ENCODE peak calls at places on chromosomes 4 and X, in six cellular contexts. One of them, this sample, is unnamed.

GRCh38 chr4:153684182-153685073 is at the start of gene TLR2:
- DNase-seq in IMR-90: no peak
- DNase-seq in suprapubic skin: peak; percentile 82
- DNase-seq in tibial artery: peak; percentile 88
- DNase-seq in uterus: peak; percentile 40
- DNase-seq in BE2C: peak; percentile 16
- DNase-seq in this sample: peak; percentile 83

GRCh38 chr4:11397819-11398610 is 30.7 kb downstream of the HS3ST1 start:
- DNase-seq in IMR-90: no peak
- DNase-seq in suprapubic skin: no peak
- DNase-seq in tibial artery: no peak
- DNase-seq in uterus: no peak
- DNase-seq in BE2C: no peak
- DNase-seq in this sample: no peak

GRCh38 chrX:3651272-3651671 is 62.2 kb downstream of the PRKX start:
- DNase-seq in IMR-90: peak; percentile 49
- DNase-seq in suprapubic skin: no peak
- DNase-seq in tibial artery: no peak
- DNase-seq in uterus: no peak
- DNase-seq in BE2C: no peak
- DNase-seq in this sample: no peak

GRCh38 chrX:68929332-68930150 is 100.7 kb downstream of the EFNB1 start:
- DNase-seq in IMR-90: peak; percentile 85
- DNase-seq in suprapubic skin: no peak
- DNase-seq in tibial artery: no peak
- DNase-seq in uterus: peak; percentile 42
- DNase-seq in BE2C: peak; percentile 30
- DNase-seq in this sample: peak; percentile 62

GRCh38 chr4:3689576-3690551 is 76.3 kb upstream of the ADRA2C start:
- DNase-seq in IMR-90: no peak
- DNase-seq in suprapubic skin: peak; percentile 51
- DNase-seq in tibial artery: peak; percentile 65
- DNase-seq in uterus: no peak
- DNase-seq in BE2C: peak; percentile 10
- DNase-seq in this sample: no peak

GRCh38 chr4:89838005-89838404 is 1.0 kb upstream of the SNCA start:
- DNase-seq in IMR-90: no peak
- DNase-seq in suprapubic skin: no peak
- DNase-seq in tibial artery: no peak
- DNase-seq in uterus: no peak
- DNase-seq in BE2C: no peak
- DNase-seq in this sample: no peak

GRCh38 chrX:155055494-155055893 is 15.4 kb downstream of the CMC4 start:
- DNase-seq in IMR-90: no peak
- DNase-seq in suprapubic skin: no peak
- DNase-seq in tibial artery: no peak
- DNase-seq in uterus: no peak
- DNase-seq in BE2C: no peak
- DNase-seq in this sample: no peak

GRCh38 chrX:147891886-147892285 is 19.8 kb upstream of the FMR1 start:
- DNase-seq in IMR-90: peak; percentile 2
- DNase-seq in suprapubic skin: no peak
- DNase-seq in tibial artery: no peak
- DNase-seq in uterus: no peak
- DNase-seq in BE2C: no peak
- DNase-seq in this sample: no peak

GRCh38 chr4:6263541-6264540 is 5.8 kb upstream of the WFS1 start:
- DNase-seq in IMR-90: peak; percentile 63
- DNase-seq in suprapubic skin: no peak
- DNase-seq in tibial artery: no peak
- DNase-seq in uterus: no peak
- DNase-seq in BE2C: peak; percentile 72
- DNase-seq in this sample: peak; percentile 63

GRCh38 chr4:179285696-179286095 is 1843.5 kb upstream of the AGA start:
- DNase-seq in IMR-90: no peak
- DNase-seq in suprapubic skin: no peak
- DNase-seq in tibial artery: no peak
- DNase-seq in uterus: no peak
- DNase-seq in BE2C: no peak
- DNase-seq in this sample: no peak

GRCh38 chr4:1038948-1039492 is 27.6 kb downstream of the FGFRL1 start:
- DNase-seq in IMR-90: no peak
- DNase-seq in suprapubic skin: no peak
- DNase-seq in tibial artery: no peak
- DNase-seq in uterus: no peak
- DNase-seq in BE2C: no peak
- DNase-seq in this sample: no peak

DNA sequence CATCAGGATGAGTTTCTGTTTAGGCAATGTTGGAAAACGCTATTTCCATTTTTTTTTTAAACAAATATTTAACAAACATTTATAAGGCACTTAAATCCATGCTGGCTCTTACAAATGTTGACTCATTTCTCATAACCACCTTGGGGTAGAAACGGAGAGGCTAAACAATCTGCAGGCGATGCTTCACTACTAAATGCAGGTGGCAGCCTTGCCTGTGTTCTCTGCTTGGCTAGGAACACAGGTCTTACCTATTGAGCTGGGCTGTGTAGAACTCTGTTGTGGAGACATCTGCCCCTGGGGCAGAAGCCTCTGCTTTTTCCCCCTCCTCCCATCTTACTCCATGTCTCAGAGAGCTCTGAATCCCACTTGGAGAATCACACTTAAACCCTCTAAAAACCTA is 1.4 kb upstream of the CXCL1 start:
- DNase-seq in IMR-90: no peak
- DNase-seq in suprapubic skin: no peak
- DNase-seq in tibial artery: no peak
- DNase-seq in uterus: no peak
- DNase-seq in BE2C: no peak
- DNase-seq in this sample: no peak
- TF ChIP-seq CTCF in IMR-90: no peak
- TF ChIP-seq CTCF in suprapubic skin: no peak
- TF ChIP-seq CTCF in tibial artery: no peak
- TF ChIP-seq CTCF in uterus: no peak
- TF ChIP-seq CTCF in BE2C: no peak
- TF ChIP-seq CTCF in this sample: no peak

GRCh38 chrX:150696264-150696789 is 3.1 kb downstream of the MTMR1 start:
- DNase-seq in IMR-90: no peak
- DNase-seq in suprapubic skin: no peak
- DNase-seq in tibial artery: no peak
- DNase-seq in uterus: no peak
- DNase-seq in BE2C: no peak
- DNase-seq in this sample: no peak

GRCh38 chrX:150696836-150697235 is 3.6 kb downstream of the MTMR1 start:
- DNase-seq in IMR-90: no peak
- DNase-seq in suprapubic skin: no peak
- DNase-seq in tibial artery: no peak
- DNase-seq in uterus: no peak
- DNase-seq in BE2C: no peak
- DNase-seq in this sample: no peak

GRCh38 chrX:150694738-150695410 is 1.7 kb downstream of the MTMR1 start:
- DNase-seq in IMR-90: no peak
- DNase-seq in suprapubic skin: no peak
- DNase-seq in tibial artery: no peak
- DNase-seq in uterus: no peak
- DNase-seq in BE2C: no peak
- DNase-seq in this sample: no peak

GRCh38 chrX:150700107-150700506 is 6.9 kb downstream of the MTMR1 start:
- DNase-seq in IMR-90: no peak
- DNase-seq in suprapubic skin: no peak
- DNase-seq in tibial artery: no peak
- DNase-seq in uterus: no peak
- DNase-seq in BE2C: no peak
- DNase-seq in this sample: no peak

GRCh38 chrX:150697641-150698040 is 4.4 kb downstream of the MTMR1 start:
- DNase-seq in IMR-90: no peak
- DNase-seq in suprapubic skin: no peak
- DNase-seq in tibial artery: no peak
- DNase-seq in uterus: no peak
- DNase-seq in BE2C: no peak
- DNase-seq in this sample: no peak
- H3K4me3 ChIP-seq in IMR-90: no peak overlapping the region
- H3K4me3 ChIP-seq in suprapubic skin: no peak overlapping the region
- H3K4me3 ChIP-seq in tibial artery: no peak overlapping the region
- H3K4me3 ChIP-seq in uterus: no peak overlapping the region
- H3K4me3 ChIP-seq in BE2C: no peak overlapping the region
- H3K4me3 ChIP-seq in this sample: no peak overlapping the region

DNA sequence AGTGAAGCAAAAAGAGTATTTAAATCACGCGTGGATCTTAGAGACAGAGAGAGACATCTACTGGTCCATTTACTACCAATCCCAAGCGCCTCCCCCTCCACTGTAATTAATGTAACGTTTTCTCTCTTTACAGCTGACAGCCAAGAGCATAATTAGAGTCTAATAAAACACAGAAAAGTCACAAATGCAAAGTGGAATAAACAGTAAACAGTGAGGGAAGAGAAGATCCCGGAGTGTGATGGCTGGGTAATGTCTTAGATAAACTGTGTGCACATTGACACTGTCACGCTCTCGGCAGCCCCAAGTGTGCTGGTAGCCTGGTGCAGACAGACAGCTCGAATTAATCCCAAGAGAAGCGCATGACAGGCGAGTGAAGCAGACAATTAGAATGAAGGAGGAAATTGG is 100.3 kb downstream of the CXXC4 start:
- DNase-seq in IMR-90: no peak
- DNase-seq in suprapubic skin: no peak
- DNase-seq in tibial artery: no peak
- DNase-seq in uterus: no peak
- DNase-seq in BE2C: peak; percentile 55
- DNase-seq in this sample: no peak
- TF ChIP-seq CTCF in IMR-90: no peak
- TF ChIP-seq CTCF in suprapubic skin: no peak
- TF ChIP-seq CTCF in tibial artery: no peak
- TF ChIP-seq CTCF in uterus: no peak
- TF ChIP-seq CTCF in BE2C: no peak
- TF ChIP-seq CTCF in this sample: no peak

DNA sequence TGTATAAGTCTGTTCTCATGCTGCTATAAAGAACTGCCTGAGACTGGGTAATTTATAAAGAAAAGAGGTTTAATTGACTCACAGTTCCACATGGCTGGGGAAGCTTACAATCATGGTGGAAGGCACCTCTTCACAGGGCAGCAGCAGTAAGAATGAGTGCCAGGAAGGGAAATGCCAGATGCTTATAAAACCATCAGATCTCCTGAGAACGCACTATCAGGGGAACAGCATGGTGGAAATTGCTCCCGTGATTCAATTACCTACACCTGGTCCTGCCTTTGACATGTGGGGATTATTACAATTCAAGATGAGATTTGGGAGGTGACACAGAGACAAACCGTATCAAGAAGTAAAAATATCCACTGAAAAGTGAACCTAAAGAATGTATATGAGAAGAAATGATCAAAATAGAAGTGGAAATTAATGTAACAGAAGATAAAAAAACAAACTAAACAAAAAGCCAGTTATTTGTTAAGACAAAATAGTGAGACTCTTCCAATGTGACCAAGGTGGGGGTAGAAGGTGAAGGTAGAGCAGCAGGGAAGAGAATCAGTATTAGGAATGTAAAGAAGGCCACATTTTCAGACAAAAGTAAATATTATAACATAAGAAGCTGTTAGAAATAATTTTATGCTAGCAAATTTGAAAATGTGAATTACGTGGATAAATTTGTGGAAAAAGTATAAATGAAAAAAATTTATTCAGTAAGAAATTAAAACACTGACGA is 372.9 kb downstream of the NKX6-1 start:
- DNase-seq in IMR-90: no peak
- DNase-seq in suprapubic skin: no peak
- DNase-seq in tibial artery: no peak
- DNase-seq in uterus: no peak
- DNase-seq in BE2C: peak; percentile 67
- DNase-seq in this sample: no peak
- H3K4me3 ChIP-seq in IMR-90: no peak overlapping the region
- H3K4me3 ChIP-seq in suprapubic skin: no peak overlapping the region
- H3K4me3 ChIP-seq in tibial artery: no peak overlapping the region
- H3K4me3 ChIP-seq in uterus: no peak overlapping the region
- H3K4me3 ChIP-seq in BE2C: no peak overlapping the region
- H3K4me3 ChIP-seq in this sample: no peak overlapping the region

GRCh38 chr4:112516076-112516385 is at the start of gene NEUROG2:
- DNase-seq in IMR-90: no peak
- DNase-seq in suprapubic skin: no peak
- DNase-seq in tibial artery: no peak
- DNase-seq in uterus: no peak
- DNase-seq in BE2C: no peak
- DNase-seq in this sample: no peak

GRCh38 chr4:112516401-112517066 is 554 bp upstream of the NEUROG2 start:
- DNase-seq in IMR-90: no peak
- DNase-seq in suprapubic skin: no peak
- DNase-seq in tibial artery: no peak
- DNase-seq in uterus: no peak
- DNase-seq in BE2C: peak; percentile 63
- DNase-seq in this sample: no peak

GRCh38 chr4:112517911-112518310 is 1.9 kb upstream of the NEUROG2 start:
- DNase-seq in IMR-90: no peak
- DNase-seq in suprapubic skin: no peak
- DNase-seq in tibial artery: no peak
- DNase-seq in uterus: no peak
- DNase-seq in BE2C: no peak
- DNase-seq in this sample: no peak

GRCh38 chr4:112518675-112519074 is 2.7 kb upstream of the NEUROG2 start:
- DNase-seq in IMR-90: no peak
- DNase-seq in suprapubic skin: no peak
- DNase-seq in tibial artery: no peak
- DNase-seq in uterus: no peak
- DNase-seq in BE2C: no peak
- DNase-seq in this sample: no peak

DNA sequence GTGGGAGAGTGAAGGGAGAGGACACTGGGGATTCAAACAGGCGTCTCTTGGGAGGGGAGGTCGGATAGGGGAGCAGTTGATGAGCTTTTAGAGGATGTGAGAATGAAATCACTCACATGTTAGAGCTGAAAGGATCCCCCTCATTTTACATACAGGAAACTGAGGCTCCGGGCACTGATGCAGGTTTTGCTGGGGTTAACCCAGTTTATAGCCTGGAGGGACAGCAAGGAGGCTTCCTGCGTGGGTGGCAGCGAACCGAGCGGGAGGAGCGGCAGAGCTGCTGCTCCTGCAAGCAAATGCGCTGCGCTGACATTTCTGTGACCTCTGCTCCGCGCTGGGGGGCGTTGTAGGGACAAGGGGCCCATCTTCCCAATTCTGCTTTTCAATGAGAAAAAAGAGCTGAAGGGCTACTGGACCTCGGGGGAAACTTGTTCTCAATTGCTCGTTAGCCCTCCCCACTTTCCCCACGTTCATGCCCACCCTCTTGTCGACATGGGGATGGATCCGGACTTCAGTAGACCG is 1.1 kb upstream of the NEUROG2 start:
- DNase-seq in IMR-90: no peak
- DNase-seq in suprapubic skin: no peak
- DNase-seq in tibial artery: no peak
- DNase-seq in uterus: no peak
- DNase-seq in BE2C: no peak
- DNase-seq in this sample: no peak
- TF ChIP-seq CTCF in IMR-90: no peak
- TF ChIP-seq CTCF in suprapubic skin: no peak
- TF ChIP-seq CTCF in tibial artery: no peak
- TF ChIP-seq CTCF in uterus: no peak
- TF ChIP-seq CTCF in BE2C: peak; percentile 8
- TF ChIP-seq CTCF in this sample: no peak

GRCh38 chr4:135353008-135353407 is 1151.4 kb upstream of the PABPC4L start:
- DNase-seq in IMR-90: no peak
- DNase-seq in suprapubic skin: no peak
- DNase-seq in tibial artery: no peak
- DNase-seq in uterus: no peak
- DNase-seq in BE2C: no peak
- DNase-seq in this sample: no peak
- H3K4me3 ChIP-seq in IMR-90: no peak overlapping the region
- H3K4me3 ChIP-seq in suprapubic skin: no peak overlapping the region
- H3K4me3 ChIP-seq in tibial artery: no peak overlapping the region
- H3K4me3 ChIP-seq in uterus: no peak overlapping the region
- H3K4me3 ChIP-seq in BE2C: no peak overlapping the region
- H3K4me3 ChIP-seq in this sample: no peak overlapping the region